ENCODE peak calls at places on chromosomes 6 and 20, in four cellular contexts. Y, B, I and C are unnamed samples.

GRCh38 chr6:127458817-127459216 is 372 bp downstream of the KIAA0408 start:
- DNase-seq in B (no peak), I (peak), Y (no peak), C (no peak)

GRCh38 chr6:161919711-161920110 is 645.9 kb upstream of the AGPAT4 start:
- DNase-seq in Y (no peak), I (no peak), B (no peak), C (no peak)

GRCh38 chr6:23563329-23563728 is 562.7 kb upstream of the NRSN1 start:
- DNase-seq in Y (no peak), B (no peak), I (no peak), C (no peak)

GRCh38 chr6:19803331-19804330 is 33.5 kb upstream of the ID4 start:
- DNase-seq in Y (peak), I (no peak), B (no peak), C (no peak)

GRCh38 chr6:1027109-1027794 is 284.6 kb upstream of the FOXQ1 start:
- DNase-seq in B (no peak), Y (peak), I (no peak), C (no peak)

GRCh38 chr20:64163776-64164122 is 503 bp upstream of the MYT1 start:
- DNase-seq in I (no peak), Y (no peak), B (no peak), C (no peak)

GRCh38 chr6:106104476-106104875 is 18.3 kb downstream of the PRDM1 start:
- DNase-seq in I (no peak), B (no peak), Y (no peak), C (no peak)

GRCh38 chr20:45359406-45360148 is 3.4 kb upstream of the SYS1 start:
- DNase-seq in Y (peak), I (peak), B (no peak), C (no peak)

GRCh38 chr6:128600397-128600951 is 80.1 kb upstream of the PTPRK start:
- DNase-seq in Y (peak), B (no peak), I (no peak), C (no peak)

GRCh38 chr6:40732878-40733277 is 145.7 kb upstream of the LRFN2 start:
- DNase-seq in Y (peak), B (no peak), I (no peak), C (no peak)

GRCh38 chr6:133645000-133645619 is 243.8 kb upstream of the TCF21 start:
- DNase-seq in Y (peak), I (no peak), B (no peak), C (no peak)

GRCh38 chr6:12094689-12095088 is 82.6 kb downstream of the HIVEP1 start:
- DNase-seq in I (no peak), B (no peak), Y (no peak), C (no peak)

GRCh38 chr20:62067547-62068260 is 2.0 kb upstream of the TAF4 start:
- DNase-seq in B (no peak), I (no peak), Y (no peak), C (no peak)

GRCh38 chr20:63969851-63970713 is at the start of gene ZNF512B:
- DNase-seq in I (peak), B (peak), Y (peak), C (peak)

GRCh38 chr6:29757282-29757681 is 34.0 kb downstream of the HLA-F start:
- DNase-seq in B (no peak), Y (no peak), I (no peak), C (no peak)

GRCh38 chr20:9400371-9401025 is 113.9 kb upstream of the LAMP5 start:
- DNase-seq in B (no peak), Y (peak), I (no peak), C (no peak)

GRCh38 chr6:112691289-112691688 is 344.2 kb downstream of the RFPL4B start:
- DNase-seq in Y (peak), B (no peak), I (no peak), C (no peak)

DNA sequence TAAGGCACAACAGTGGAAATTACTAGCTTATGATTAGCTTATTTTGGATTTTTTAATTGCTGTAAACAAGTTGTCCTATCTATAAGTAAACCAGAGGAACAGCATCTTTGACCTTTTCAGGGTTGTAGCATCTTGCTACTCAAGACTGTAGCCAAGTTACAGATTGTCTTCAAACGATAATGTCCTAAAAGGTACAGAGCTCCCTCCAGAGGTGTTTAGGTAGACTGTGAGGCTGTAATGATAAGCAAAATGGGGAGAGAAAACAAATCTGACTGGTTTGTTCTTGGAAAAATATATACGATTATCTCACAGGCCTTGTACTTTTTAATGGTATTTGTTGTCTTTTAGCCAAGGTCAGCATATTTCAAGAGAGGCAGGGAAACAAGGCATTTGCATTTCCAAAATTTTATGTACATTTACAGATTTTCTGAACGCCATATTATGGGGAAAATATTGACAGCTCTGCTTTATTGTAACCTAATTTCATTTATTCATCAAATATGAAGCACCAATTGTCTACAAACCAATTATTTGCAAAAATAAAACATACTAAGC is 273.4 kb downstream of the MEI4 start:
- DNase-seq in Y (peak), I (no peak), B (no peak), C (no peak)
- TF ChIP-seq CTCF in Y (peak), I (no peak), B (no peak), C (no peak)

GRCh38 chr6:125950293-125950692 is 6.3 kb upstream of the HINT3 start:
- DNase-seq in B (peak), Y (no peak), I (no peak), C (no peak)

GRCh38 chr6:125954735-125955410 is 1.7 kb upstream of the HINT3 start:
- DNase-seq in I (no peak), B (no peak), Y (no peak), C (no peak)

GRCh38 chr6:125951323-125951722 is 5.2 kb upstream of the HINT3 start:
- DNase-seq in B (no peak), I (no peak), Y (no peak), C (no peak)

GRCh38 chr6:125953502-125953875 is 3.1 kb upstream of the HINT3 start:
- DNase-seq in Y (no peak), I (no peak), B (peak), C (no peak)

GRCh38 chr6:125952764-125953501 is 3.6 kb upstream of the HINT3 start:
- DNase-seq in Y (no peak), B (peak), I (no peak), C (no peak)
- TF ChIP-seq CTCF in Y (peak), B (no peak), I (no peak), C (peak)

GRCh38 chr20:18176318-18176785 is 38.7 kb downstream of the KAT14 start:
- DNase-seq in Y (no peak), I (no peak), B (peak), C (no peak)
- TF ChIP-seq CTCF in Y (no peak), I (no peak), B (no peak), C (no peak)

GRCh38 chr20:50380697-50381040 is 129.5 kb upstream of the PTPN1 start:
- DNase-seq in I (no peak), B (no peak), Y (peak), C (no peak)
- TF ChIP-seq CTCF in I (peak), B (no peak), Y (peak), C (no peak)

GRCh38 chr20:50958733-50959542 is at the start of gene MOCS3:
- DNase-seq in I (peak), B (peak), Y (no peak), C (peak)
- TF ChIP-seq CTCF in I (peak), B (no peak), Y (no peak), C (no peak)

GRCh38 chr6:53795254-53795701 is 473 bp downstream of the LRRC1 start:
- DNase-seq in B (no peak), Y (no peak), I (no peak), C (no peak)

GRCh38 chr6:53794720-53795253 is at the start of gene LRRC1:
- DNase-seq in I (peak), B (peak), Y (peak), C (peak)

GRCh38 chr6:53792973-53793317 is 1.9 kb upstream of the LRRC1 start:
- DNase-seq in B (no peak), Y (no peak), I (no peak), C (no peak)

GRCh38 chr6:53793318-53793975 is 1.4 kb upstream of the LRRC1 start:
- DNase-seq in B (peak), Y (peak), I (no peak), C (no peak)

GRCh38 chr6:53794073-53794719 is 609 bp upstream of the LRRC1 start:
- DNase-seq in I (peak), Y (peak), B (peak), C (peak)
- TF ChIP-seq CTCF in I (peak), Y (peak), B (no peak), C (no peak)

DNA sequence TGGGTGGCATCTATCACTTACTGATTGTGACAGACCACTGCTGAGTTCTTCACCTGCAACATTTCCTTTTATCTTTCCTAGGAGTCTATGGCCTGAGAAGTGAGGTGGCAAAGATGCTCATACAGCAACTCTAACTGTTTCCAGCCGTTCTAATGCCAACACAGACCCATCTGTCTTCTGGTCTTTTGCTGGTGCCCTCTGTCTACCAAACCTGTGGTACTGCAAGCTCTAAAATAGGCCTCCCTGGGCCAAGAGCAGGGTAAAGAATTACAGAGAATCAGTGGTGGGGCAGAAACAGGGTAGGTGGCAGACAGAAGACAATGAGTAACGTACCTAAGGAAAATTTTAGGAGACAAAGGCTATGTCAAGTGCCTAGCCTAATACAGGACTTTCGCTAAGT is 611.0 kb upstream of the FLRT3 start:
- DNase-seq in I (no peak), B (no peak), Y (no peak), C (no peak)
- TF ChIP-seq CTCF in I (no peak), B (no peak), Y (peak), C (no peak)

GRCh38 chr6:31655349-31656237 is at the start of gene APOM:
- DNase-seq in B (no peak), I (no peak), Y (no peak), C (no peak)

GRCh38 chr6:31657406-31658157 is 1.9 kb downstream of the APOM start:
- DNase-seq in Y (no peak), I (no peak), B (no peak), C (no peak)

GRCh38 chr6:31654574-31655348 is 933 bp upstream of the APOM start:
- DNase-seq in Y (no peak), I (no peak), B (no peak), C (no peak)

GRCh38 chr6:31651602-31652191 is 764 bp downstream of the BAG6 start:
- DNase-seq in I (peak), Y (no peak), B (peak), C (peak)

GRCh38 chr6:31652925-31653724 is 664 bp upstream of the BAG6 start:
- DNase-seq in Y (no peak), B (peak), I (peak), C (peak)
- TF ChIP-seq CTCF in Y (no peak), B (no peak), I (no peak), C (no peak)

GRCh38 chr20:17960927-17961599 is 7.5 kb downstream of the SNX5 start:
- DNase-seq in I (no peak), Y (peak), B (no peak), C (no peak)

GRCh38 chr20:17957505-17958325 is 10.9 kb downstream of the SNX5 start:
- DNase-seq in Y (no peak), B (no peak), I (no peak), C (no peak)

GRCh38 chr20:17956099-17956685 is 12.4 kb downstream of the SNX5 start:
- DNase-seq in Y (no peak), I (no peak), B (no peak), C (no peak)

GRCh38 chr20:17959257-17959627 is 9.4 kb downstream of the SNX5 start:
- DNase-seq in Y (no peak), B (no peak), I (no peak), C (no peak)

GRCh38 chr20:17958326-17959256 is 10.0 kb downstream of the SNX5 start:
- DNase-seq in I (no peak), B (no peak), Y (peak), C (no peak)
- TF ChIP-seq CTCF in I (no peak), B (no peak), Y (no peak), C (no peak)